ENCODE peak calls at places on chromosomes 4 and X, in six cellular contexts. W is MM.1S, E is PC-3, U is SK-N-SH, C is GM23338, O is HCT116. G is an unnamed sample.

GRCh38 chr4:135411251-135411650 is 1209.7 kb upstream of the PABPC4L start:
- DNase-seq in E (no peak), U (no peak), C (no peak), O (no peak), W (no peak), G (no peak)

GRCh38 chr4:76035146-76035545 is 724 bp downstream of the CXCL11 start:
- DNase-seq in U (no peak), E (no peak), C (no peak), W (no peak), O (no peak), G (no peak)

GRCh38 chr4:47372561-47372960 is 90.9 kb downstream of the COMMD8 start:
- DNase-seq in O (no peak), W (no peak), E (no peak), U (peak; percentile 21), C (no peak), G (no peak)

GRCh38 chr4:82125170-82125862 is 248.5 kb downstream of the HNRNPD start:
- DNase-seq in E (no peak), O (no peak), W (no peak), U (no peak), C (no peak), G (no peak)

GRCh38 chr4:13160906-13161305 is 323.2 kb downstream of the RAB28 start:
- DNase-seq in E (peak; percentile 72), W (no peak), C (no peak), O (no peak), U (no peak), G (no peak)

GRCh38 chr4:150297861-150298474 is 219.7 kb downstream of the DCLK2 start:
- DNase-seq in C (peak; percentile 70), O (peak; percentile 45), W (peak; percentile 55), E (peak; percentile 76), U (peak; percentile 34), G (peak; percentile 68)

GRCh38 chr4:87465739-87466366 is 43.5 kb downstream of the NUDT9 start:
- DNase-seq in O (peak; percentile 38), W (peak; percentile 48), U (peak; percentile 41), E (peak; percentile 64), C (peak; percentile 72), G (peak; percentile 55)

GRCh38 chr4:155478336-155478825 is 101.6 kb upstream of the MAP9 start:
- DNase-seq in U (no peak), O (no peak), E (peak; percentile 7), C (no peak), W (no peak), G (no peak)

GRCh38 chrX:53316860-53317237 is 35.5 kb upstream of the IQSEC2 start:
- DNase-seq in C (no peak), W (no peak), E (no peak), U (no peak), O (no peak), G (no peak)

GRCh38 chrX:30015440-30015839 is 199.9 kb upstream of the MAGEB2 start:
- DNase-seq in E (no peak), O (no peak), W (no peak), U (no peak), C (no peak), G (no peak)

GRCh38 chr4:82643994-82644730 is 82.4 kb upstream of the TMEM150C start:
- DNase-seq in C (no peak), O (no peak), W (no peak), U (no peak), E (peak; percentile 56), G (no peak)

GRCh38 chrX:153471663-153472280 is 1.4 kb upstream of the HAUS7 start:
- DNase-seq in W (no peak), U (no peak), C (no peak), O (no peak), E (no peak), G (no peak)

GRCh38 chrX:39808471-39808917 is 289.3 kb downstream of the BCOR start:
- DNase-seq in E (peak; percentile 32), W (no peak), U (peak; percentile 38), C (peak; percentile 24), O (no peak), G (peak; percentile 35)

GRCh38 chr4:55364691-55365346 is 18.8 kb downstream of the SRD5A3 start:
- DNase-seq in W (no peak), E (no peak), U (no peak), C (peak; percentile 68), O (no peak), G (no peak)

GRCh38 chr4:19803406-19803805 is 448.3 kb upstream of the SLIT2 start:
- DNase-seq in E (peak; percentile 41), O (no peak), C (peak; percentile 1), U (no peak), W (no peak), G (no peak)

GRCh38 chr4:16794816-16795445 is 103.5 kb downstream of the LDB2 start:
- DNase-seq in E (peak; percentile 45), C (peak; percentile 93), W (peak; percentile 21), U (peak; percentile 45), O (peak; percentile 34), G (peak; percentile 75)

GRCh38 chr4:147157860-147158701 is 212.4 kb upstream of the TTC29 start:
- DNase-seq in C (peak; percentile 77), E (peak; percentile 62), O (no peak), W (no peak), U (peak; percentile 78), G (peak; percentile 59)

GRCh38 chr4:125428832-125429231 is 114.1 kb downstream of the FAT4 start:
- DNase-seq in C (no peak), E (no peak), W (no peak), O (no peak), U (peak; percentile 12), G (no peak)

GRCh38 chr4:25941441-25941840 is 27.4 kb downstream of the SMIM20 start:
- DNase-seq in C (no peak), W (no peak), O (no peak), U (no peak), E (no peak), G (no peak)

GRCh38 chr4:25937801-25938200 is 23.8 kb downstream of the SMIM20 start:
- DNase-seq in U (no peak), W (peak; percentile 55), C (no peak), O (no peak), E (no peak), G (no peak)

GRCh38 chr4:25938251-25939186 is 24.5 kb downstream of the SMIM20 start:
- DNase-seq in O (no peak), C (no peak), U (no peak), W (no peak), E (peak; percentile 5), G (no peak)

GRCh38 chr4:25936696-25937095 is 22.7 kb downstream of the SMIM20 start:
- DNase-seq in O (no peak), C (no peak), E (no peak), U (no peak), W (no peak), G (no peak)

GRCh38 chr4:25939330-25939729 is 25.3 kb downstream of the SMIM20 start:
- DNase-seq in E (no peak), C (peak; percentile 21), W (no peak), O (no peak), U (no peak), G (no peak)
- TF ChIP-seq CTCF in E (no peak), C (peak; percentile 38), W (peak; percentile 13), O (no peak), U (no peak), G (no peak)

GRCh38 chrX:11564546-11564945 is 101.2 kb downstream of the ARHGAP6 start:
- DNase-seq in E (no peak), U (no peak), W (no peak), O (no peak), C (no peak), G (no peak)

GRCh38 chrX:11566814-11567213 is 98.9 kb downstream of the ARHGAP6 start:
- DNase-seq in C (no peak), E (no peak), W (no peak), U (no peak), O (no peak), G (no peak)

GRCh38 chrX:11558972-11559371 is 106.7 kb downstream of the ARHGAP6 start:
- DNase-seq in C (peak; percentile 48), E (peak; percentile 40), W (peak; percentile 20), O (peak; percentile 15), U (peak; percentile 44), G (peak; percentile 7)

GRCh38 chrX:11566158-11566557 is 99.6 kb downstream of the ARHGAP6 start:
- DNase-seq in W (no peak), C (peak; percentile 41), U (no peak), O (no peak), E (no peak), G (no peak)

GRCh38 chrX:11562570-11562969 is 103.2 kb downstream of the ARHGAP6 start:
- DNase-seq in E (no peak), O (no peak), C (no peak), U (no peak), W (no peak), G (no peak)
- H3K9me2 ChIP-seq in E (no peaks in the 10 kb centered on the region), O (no peaks in the 10 kb centered on the region), C (no peaks in the 10 kb centered on the region), U (no peaks in the 10 kb centered on the region), W (no peaks in the 10 kb centered on the region), G (no peaks in the 10 kb centered on the region)

DNA sequence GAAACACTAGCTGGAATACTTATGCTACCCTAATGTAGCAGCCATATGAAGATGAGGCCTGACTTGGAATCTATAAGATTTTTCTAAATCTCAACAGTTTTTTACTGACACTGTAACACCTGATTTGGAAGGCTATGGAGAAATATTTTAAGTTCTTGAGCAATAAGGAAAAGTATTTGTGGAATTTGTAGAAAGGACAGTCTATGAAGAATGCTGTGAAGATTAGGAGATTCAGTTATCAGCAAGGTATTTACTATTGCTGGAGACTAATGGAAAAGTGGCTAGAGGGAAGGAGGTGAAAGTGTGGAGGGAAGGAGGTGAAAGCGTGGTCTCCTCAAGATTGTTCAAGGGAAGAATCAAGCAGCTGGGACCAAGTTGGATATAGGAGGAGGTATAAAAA is 190.0 kb upstream of the EMCN start:
- DNase-seq in E (no peak), W (no peak), C (no peak), U (no peak), O (no peak), G (no peak)
- TF ChIP-seq EZH2phosphoT487 in E (no peak), W (no peak), C (no peak), U (no peak), O (no peak), G (no peak)

GRCh38 chr4:93788712-93789111 is 39.8 kb upstream of the ATOH1 start:
- DNase-seq in E (peak; percentile 51), C (peak; percentile 65), O (peak; percentile 43), U (peak; percentile 35), W (peak; percentile 45), G (peak; percentile 53)
- TF ChIP-seq CTCF in E (peak; percentile 63), C (peak; percentile 73), O (peak; percentile 38), U (peak; percentile 59), W (peak; percentile 45), G (peak; percentile 50)

GRCh38 chr4:138907174-138907573 is 108.4 kb upstream of the NOCT start:
- DNase-seq in E (no peak), W (no peak), C (no peak), U (no peak), O (no peak), G (no peak)
- H3K9me2 ChIP-seq in E (no peaks in the 10 kb centered on the region), W (no peaks in the 10 kb centered on the region), C (peaks cover 5% of the 10 kb centered on the region), U (no peaks in the 10 kb centered on the region), O (no peaks in the 10 kb centered on the region), G (no peaks in the 10 kb centered on the region)

GRCh38 chr4:140047781-140048180 is 106.2 kb downstream of the MAML3 start:
- DNase-seq in U (no peak), O (no peak), W (no peak), E (no peak), C (peak; percentile 54), G (no peak)

GRCh38 chr4:140048419-140049022 is 105.5 kb downstream of the MAML3 start:
- DNase-seq in C (no peak), E (peak; percentile 3), O (no peak), W (no peak), U (no peak), G (no peak)

GRCh38 chr4:140046573-140046972 is 107.4 kb downstream of the MAML3 start:
- DNase-seq in W (no peak), E (peak; percentile 10), U (no peak), C (peak; percentile 79), O (no peak), G (no peak)

GRCh38 chr4:140046037-140046436 is 107.9 kb downstream of the MAML3 start:
- DNase-seq in O (no peak), E (no peak), C (no peak), U (no peak), W (no peak), G (no peak)

GRCh38 chr4:140047017-140047640 is 106.9 kb downstream of the MAML3 start:
- DNase-seq in C (peak; percentile 51), U (no peak), O (no peak), W (no peak), E (peak; percentile 67), G (no peak)
- TF ChIP-seq EZH2phosphoT487 in C (no peak), U (no peak), O (no peak), W (no peak), E (no peak), G (no peak)

G was measured in hepatocyte.